ENCODE peak calls at places on chromosomes 11 and 22, in seven cellular contexts. One of them, this sample, is unnamed.

GRCh38 chr11:2458321-2458720 is 13.5 kb downstream of the KCNQ1 start:
- DNase-seq in NB4: no peak
- DNase-seq in spleen: no peak
- DNase-seq in ovary: no peak
- DNase-seq in HepG2: no peak
- DNase-seq in A549: no peak
- DNase-seq in heart left ventricle: no peak
- DNase-seq in this sample: no peak

GRCh38 chr22:29700949-29701927 is 18.6 kb upstream of the CABP7 start:
- DNase-seq in NB4: peak
- DNase-seq in spleen: no peak
- DNase-seq in ovary: no peak
- DNase-seq in HepG2: peak
- DNase-seq in A549: peak
- DNase-seq in heart left ventricle: no peak
- DNase-seq in this sample: no peak

GRCh38 chr11:78444726-78445125 is 27.1 kb upstream of the GAB2 start:
- DNase-seq in NB4: no peak
- DNase-seq in spleen: no peak
- DNase-seq in ovary: no peak
- DNase-seq in HepG2: no peak
- DNase-seq in A549: no peak
- DNase-seq in heart left ventricle: no peak
- DNase-seq in this sample: no peak

GRCh38 chr11:113176561-113176960 is 137.8 kb upstream of the TTC12 start:
- DNase-seq in NB4: no peak
- DNase-seq in spleen: no peak
- DNase-seq in ovary: no peak
- DNase-seq in HepG2: no peak
- DNase-seq in A549: no peak
- DNase-seq in heart left ventricle: no peak
- DNase-seq in this sample: no peak

GRCh38 chr11:124779568-124779967 is 17.5 kb upstream of the ESAM start:
- DNase-seq in NB4: no peak
- DNase-seq in spleen: no peak
- DNase-seq in ovary: no peak
- DNase-seq in HepG2: no peak
- DNase-seq in A549: no peak
- DNase-seq in heart left ventricle: no peak
- DNase-seq in this sample: no peak

GRCh38 chr22:44126807-44127206 is 53.9 kb upstream of the PARVG start:
- DNase-seq in NB4: no peak
- DNase-seq in spleen: no peak
- DNase-seq in ovary: no peak
- DNase-seq in HepG2: no peak
- DNase-seq in A549: peak
- DNase-seq in heart left ventricle: no peak
- DNase-seq in this sample: no peak

GRCh38 chr11:74257934-74258553 is 53.4 kb downstream of the P4HA3 start:
- DNase-seq in NB4: no peak
- DNase-seq in spleen: no peak
- DNase-seq in ovary: peak
- DNase-seq in HepG2: no peak
- DNase-seq in A549: peak
- DNase-seq in heart left ventricle: peak
- DNase-seq in this sample: no peak

GRCh38 chr22:37061611-37062365 is 10.2 kb downstream of the KCTD17 start:
- DNase-seq in NB4: no peak
- DNase-seq in spleen: no peak
- DNase-seq in ovary: peak
- DNase-seq in HepG2: no peak
- DNase-seq in A549: no peak
- DNase-seq in heart left ventricle: no peak
- DNase-seq in this sample: no peak

GRCh38 chr11:2269601-2270321 is 627 bp downstream of the ASCL2 start:
- DNase-seq in NB4: peak
- DNase-seq in spleen: peak
- DNase-seq in ovary: no peak
- DNase-seq in HepG2: no peak
- DNase-seq in A549: peak
- DNase-seq in heart left ventricle: peak
- DNase-seq in this sample: no peak

GRCh38 chr11:36011574-36011973 is 67.7 kb downstream of the LDLRAD3 start:
- DNase-seq in NB4: no peak
- DNase-seq in spleen: no peak
- DNase-seq in ovary: no peak
- DNase-seq in HepG2: no peak
- DNase-seq in A549: no peak
- DNase-seq in heart left ventricle: no peak
- DNase-seq in this sample: no peak

GRCh38 chr11:68673991-68674390 is 10.4 kb upstream of the GAL start:
- DNase-seq in NB4: no peak
- DNase-seq in spleen: peak
- DNase-seq in ovary: no peak
- DNase-seq in HepG2: no peak
- DNase-seq in A549: no peak
- DNase-seq in heart left ventricle: no peak
- DNase-seq in this sample: no peak

GRCh38 chr11:69008774-69009440 is 4.1 kb downstream of the MRGPRF start:
- DNase-seq in NB4: peak
- DNase-seq in spleen: peak
- DNase-seq in ovary: peak
- DNase-seq in HepG2: peak
- DNase-seq in A549: peak
- DNase-seq in heart left ventricle: peak
- DNase-seq in this sample: peak

GRCh38 chr11:27653990-27654758 is 46.1 kb downstream of the BDNF start:
- DNase-seq in NB4: no peak
- DNase-seq in spleen: no peak
- DNase-seq in ovary: no peak
- DNase-seq in HepG2: no peak
- DNase-seq in A549: no peak
- DNase-seq in heart left ventricle: no peak
- DNase-seq in this sample: no peak

GRCh38 chr11:32210601-32211000 is 119.7 kb downstream of the RCN1 start:
- DNase-seq in NB4: peak
- DNase-seq in spleen: no peak
- DNase-seq in ovary: no peak
- DNase-seq in HepG2: no peak
- DNase-seq in A549: peak
- DNase-seq in heart left ventricle: no peak
- DNase-seq in this sample: peak

GRCh38 chr11:83147895-83148294 is 9.0 kb upstream of the PCF11 start:
- DNase-seq in NB4: no peak
- DNase-seq in spleen: no peak
- DNase-seq in ovary: no peak
- DNase-seq in HepG2: no peak
- DNase-seq in A549: no peak
- DNase-seq in heart left ventricle: no peak
- DNase-seq in this sample: no peak

GRCh38 chr11:81756864-81757595 is 976.6 kb downstream of the FAM181B start:
- DNase-seq in NB4: no peak
- DNase-seq in spleen: no peak
- DNase-seq in ovary: no peak
- DNase-seq in HepG2: no peak
- DNase-seq in A549: no peak
- DNase-seq in heart left ventricle: no peak
- DNase-seq in this sample: no peak

GRCh38 chr11:77374611-77375031 is 73.1 kb upstream of the GDPD4 start:
- DNase-seq in NB4: no peak
- DNase-seq in spleen: no peak
- DNase-seq in ovary: no peak
- DNase-seq in HepG2: no peak
- DNase-seq in A549: no peak
- DNase-seq in heart left ventricle: no peak
- DNase-seq in this sample: no peak

GRCh38 chr11:66340596-66341501 is 4.1 kb downstream of the BRMS1 start:
- DNase-seq in NB4: no peak
- DNase-seq in spleen: peak
- DNase-seq in ovary: no peak
- DNase-seq in HepG2: no peak
- DNase-seq in A549: no peak
- DNase-seq in heart left ventricle: peak
- DNase-seq in this sample: no peak

GRCh38 chr11:60942970-60943565 is 8.9 kb downstream of the SLC15A3 start:
- DNase-seq in NB4: no peak
- DNase-seq in spleen: no peak
- DNase-seq in ovary: no peak
- DNase-seq in HepG2: no peak
- DNase-seq in A549: no peak
- DNase-seq in heart left ventricle: no peak
- DNase-seq in this sample: no peak

GRCh38 chr11:76382209-76382608 is 1.1 kb downstream of the GVQW3 start:
- DNase-seq in NB4: peak
- DNase-seq in spleen: no peak
- DNase-seq in ovary: no peak
- DNase-seq in HepG2: no peak
- DNase-seq in A549: no peak
- DNase-seq in heart left ventricle: no peak
- DNase-seq in this sample: no peak

GRCh38 chr11:118619444-118620205 is 12.2 kb downstream of the PHLDB1 start:
- DNase-seq in NB4: peak
- DNase-seq in spleen: peak
- DNase-seq in ovary: no peak
- DNase-seq in HepG2: no peak
- DNase-seq in A549: peak
- DNase-seq in heart left ventricle: peak
- DNase-seq in this sample: no peak

GRCh38 chr11:3021125-3021524 is 29.0 kb upstream of the NAP1L4 start:
- DNase-seq in NB4: peak
- DNase-seq in spleen: no peak
- DNase-seq in ovary: no peak
- DNase-seq in HepG2: peak
- DNase-seq in A549: peak
- DNase-seq in heart left ventricle: no peak
- DNase-seq in this sample: no peak

GRCh38 chr11:133409799-133410198 is 122.5 kb downstream of the OPCML start:
- DNase-seq in NB4: no peak
- DNase-seq in spleen: no peak
- DNase-seq in ovary: no peak
- DNase-seq in HepG2: no peak
- DNase-seq in A549: no peak
- DNase-seq in heart left ventricle: no peak
- DNase-seq in this sample: no peak

GRCh38 chr11:128891912-128892398 is 799 bp downstream of the KCNJ5 start:
- DNase-seq in NB4: no peak
- DNase-seq in spleen: no peak
- DNase-seq in ovary: peak
- DNase-seq in HepG2: no peak
- DNase-seq in A549: no peak
- DNase-seq in heart left ventricle: no peak
- DNase-seq in this sample: no peak
- TF ChIP-seq POLR2A in NB4: no peak
- TF ChIP-seq POLR2A in spleen: no peak
- TF ChIP-seq POLR2A in ovary: no peak
- TF ChIP-seq POLR2A in HepG2: no peak
- TF ChIP-seq POLR2A in A549: no peak
- TF ChIP-seq POLR2A in heart left ventricle: no peak
- TF ChIP-seq POLR2A in this sample: no peak

GRCh38 chr22:19122752-19123492 is 710 bp upstream of the DGCR2 start:
- DNase-seq in NB4: no peak
- DNase-seq in spleen: no peak
- DNase-seq in ovary: no peak
- DNase-seq in HepG2: no peak
- DNase-seq in A549: no peak
- DNase-seq in heart left ventricle: peak
- DNase-seq in this sample: peak

GRCh38 chr22:19121631-19122142 is 525 bp downstream of the DGCR2 start:
- DNase-seq in NB4: peak
- DNase-seq in spleen: peak
- DNase-seq in ovary: peak
- DNase-seq in HepG2: no peak
- DNase-seq in A549: peak
- DNase-seq in heart left ventricle: peak
- DNase-seq in this sample: peak

GRCh38 chr22:19123936-19124335 is 1.7 kb upstream of the DGCR2 start:
- DNase-seq in NB4: no peak
- DNase-seq in spleen: no peak
- DNase-seq in ovary: no peak
- DNase-seq in HepG2: no peak
- DNase-seq in A549: no peak
- DNase-seq in heart left ventricle: no peak
- DNase-seq in this sample: no peak

GRCh38 chr22:19120829-19121630 is 1.2 kb downstream of the DGCR2 start:
- DNase-seq in NB4: no peak
- DNase-seq in spleen: peak
- DNase-seq in ovary: no peak
- DNase-seq in HepG2: peak
- DNase-seq in A549: peak
- DNase-seq in heart left ventricle: peak
- DNase-seq in this sample: peak

DNA sequence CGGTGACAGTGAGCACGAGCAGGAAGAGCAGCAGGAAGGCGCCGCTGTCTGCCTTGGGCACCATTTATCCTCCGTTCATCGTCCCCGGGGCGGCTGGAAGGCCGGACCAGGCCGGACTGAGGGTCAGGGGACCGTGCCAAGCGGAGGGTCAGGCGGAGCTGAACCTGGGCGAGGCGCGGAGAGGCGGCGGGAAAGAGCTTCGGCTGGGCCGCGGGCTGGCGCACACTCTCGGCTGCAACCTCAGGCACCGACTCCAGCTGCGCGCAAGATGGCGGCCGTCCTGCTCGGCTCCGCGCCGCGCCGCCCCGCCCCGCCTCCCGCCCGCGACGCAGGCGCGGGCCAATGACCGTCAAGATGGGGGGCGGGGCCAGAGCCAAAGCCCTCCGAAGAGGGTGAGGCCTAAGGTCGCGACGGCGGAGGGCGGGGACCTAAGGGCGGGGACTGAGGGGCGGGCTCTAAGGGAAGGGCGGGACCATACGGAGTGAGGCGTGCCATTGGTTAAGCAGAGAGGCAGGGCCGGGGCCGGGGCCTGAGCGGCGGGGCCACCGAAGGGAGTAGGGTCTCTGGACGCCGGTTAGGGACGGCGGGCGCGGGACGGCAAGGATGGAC is at the start of gene DGCR2:
- DNase-seq in NB4: peak
- DNase-seq in spleen: peak
- DNase-seq in ovary: peak
- DNase-seq in HepG2: peak
- DNase-seq in A549: peak
- DNase-seq in heart left ventricle: peak
- DNase-seq in this sample: peak
- TF ChIP-seq POLR2A in NB4: peak
- TF ChIP-seq POLR2A in spleen: peak
- TF ChIP-seq POLR2A in ovary: peak
- TF ChIP-seq POLR2A in HepG2: peak
- TF ChIP-seq POLR2A in A549: peak
- TF ChIP-seq POLR2A in heart left ventricle: peak
- TF ChIP-seq POLR2A in this sample: peak

GRCh38 chr22:40396882-40397281 is 26.5 kb downstream of the SGSM3 start:
- DNase-seq in NB4: no peak
- DNase-seq in spleen: no peak
- DNase-seq in ovary: no peak
- DNase-seq in HepG2: no peak
- DNase-seq in A549: no peak
- DNase-seq in heart left ventricle: no peak
- DNase-seq in this sample: no peak
- TF ChIP-seq POLR2A in NB4: no peak
- TF ChIP-seq POLR2A in spleen: no peak
- TF ChIP-seq POLR2A in ovary: no peak
- TF ChIP-seq POLR2A in HepG2: no peak
- TF ChIP-seq POLR2A in A549: no peak
- TF ChIP-seq POLR2A in heart left ventricle: no peak
- TF ChIP-seq POLR2A in this sample: no peak

GRCh38 chr22:26642465-26643367 is 14.7 kb upstream of the MIAT start:
- DNase-seq in NB4: peak
- DNase-seq in spleen: peak
- DNase-seq in ovary: no peak
- DNase-seq in HepG2: no peak
- DNase-seq in A549: no peak
- DNase-seq in heart left ventricle: peak
- DNase-seq in this sample: no peak
- TF ChIP-seq POLR2A in NB4: no peak
- TF ChIP-seq POLR2A in spleen: no peak
- TF ChIP-seq POLR2A in ovary: no peak
- TF ChIP-seq POLR2A in HepG2: no peak
- TF ChIP-seq POLR2A in A549: no peak
- TF ChIP-seq POLR2A in heart left ventricle: no peak
- TF ChIP-seq POLR2A in this sample: no peak

This sample was measured in H54.